ENCODE peak calls at places on chromosomes 13 and 19, in four cellular contexts. One of them, this sample, is unnamed.

GRCh38 chr19:17949956-17950309 is 17.0 kb upstream of the KCNN1 start:
- DNase-seq in HepG2: no peak
- DNase-seq in GM12878: no peak
- DNase-seq in H1: no peak
- DNase-seq in this sample: no peak

GRCh38 chr13:99419591-99420243 is 81.6 kb upstream of the TM9SF2 start:
- DNase-seq in HepG2: no peak
- DNase-seq in H1: no peak
- DNase-seq in GM12878: no peak
- DNase-seq in this sample: no peak

GRCh38 chr19:40191836-40192646 is 815 bp downstream of the MAP3K10 start:
- DNase-seq in HepG2: no peak
- DNase-seq in H1: no peak
- DNase-seq in GM12878: no peak
- DNase-seq in this sample: peak

GRCh38 chr13:95833126-95833525 is 156.2 kb downstream of the DNAJC3 start:
- DNase-seq in GM12878: no peak
- DNase-seq in HepG2: no peak
- DNase-seq in H1: no peak
- DNase-seq in this sample: no peak

GRCh38 chr13:72244788-72245187 is 377.8 kb upstream of the DACH1 start:
- DNase-seq in HepG2: no peak
- DNase-seq in GM12878: no peak
- DNase-seq in H1: no peak
- DNase-seq in this sample: no peak

GRCh38 chr13:32528358-32528757 is 10.2 kb downstream of the N4BP2L2 start:
- DNase-seq in GM12878: no peak
- DNase-seq in H1: no peak
- DNase-seq in HepG2: no peak
- DNase-seq in this sample: no peak

GRCh38 chr19:45400192-45400591 is 4.7 kb downstream of the PPP1R13L start:
- DNase-seq in HepG2: no peak
- DNase-seq in H1: no peak
- DNase-seq in GM12878: no peak
- DNase-seq in this sample: no peak

GRCh38 chr13:98910501-98910951 is 67.3 kb downstream of the DOCK9 start:
- DNase-seq in H1: no peak
- DNase-seq in GM12878: no peak
- DNase-seq in HepG2: peak
- DNase-seq in this sample: no peak

GRCh38 chr13:94994506-94994905 is 282.2 kb upstream of the SOX21 start:
- DNase-seq in H1: no peak
- DNase-seq in GM12878: no peak
- DNase-seq in HepG2: no peak
- DNase-seq in this sample: no peak

GRCh38 chr19:50320051-50320450 is 9.1 kb downstream of the KCNC3 start:
- DNase-seq in H1: no peak
- DNase-seq in HepG2: no peak
- DNase-seq in GM12878: no peak
- DNase-seq in this sample: no peak

GRCh38 chr13:65889368-65889767 is 1340.8 kb downstream of the PCDH9 start:
- DNase-seq in H1: no peak
- DNase-seq in GM12878: no peak
- DNase-seq in HepG2: no peak
- DNase-seq in this sample: no peak

GRCh38 chr13:20492641-20493040 is 33.0 kb downstream of the CRYL1 start:
- DNase-seq in GM12878: no peak
- DNase-seq in HepG2: peak
- DNase-seq in H1: no peak
- DNase-seq in this sample: no peak

GRCh38 chr13:24668955-24669354 is 11.3 kb upstream of the ATP12A start:
- DNase-seq in H1: no peak
- DNase-seq in HepG2: no peak
- DNase-seq in GM12878: no peak
- DNase-seq in this sample: no peak

GRCh38 chr19:480016-480855 is 16.1 kb upstream of the MADCAM1 start:
- DNase-seq in HepG2: peak
- DNase-seq in GM12878: no peak
- DNase-seq in H1: no peak
- DNase-seq in this sample: peak

DNA sequence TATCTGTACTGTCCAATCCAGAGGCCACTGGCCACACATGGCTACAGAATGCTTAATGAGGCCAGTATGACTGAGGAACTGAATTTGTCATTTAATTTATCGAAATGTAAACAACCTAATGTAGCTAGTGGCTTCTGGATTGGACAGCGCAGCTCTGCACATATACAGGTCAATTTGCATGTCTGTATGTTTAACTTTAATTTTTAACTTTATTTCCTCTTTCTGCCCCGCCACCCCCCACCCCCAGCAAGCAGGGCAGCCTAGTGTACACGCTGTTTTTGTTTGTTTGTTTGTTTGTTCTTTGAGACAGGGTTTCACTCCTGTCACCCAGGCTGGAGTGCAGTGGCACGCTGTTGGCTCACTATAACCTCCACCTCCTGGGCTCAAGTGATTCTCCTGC is 15.5 kb downstream of the ZSWIM9 start:
- DNase-seq in HepG2: no peak
- DNase-seq in GM12878: no peak
- DNase-seq in H1: no peak
- DNase-seq in this sample: no peak
- TF ChIP-seq TCF12 in HepG2: no peak
- TF ChIP-seq TCF12 in GM12878: no peak
- TF ChIP-seq TCF12 in H1: no peak
- TF ChIP-seq TCF12 in this sample: no peak

GRCh38 chr13:36160297-36160696 is 29.1 kb upstream of the DCLK1 start:
- DNase-seq in HepG2: no peak
- DNase-seq in H1: no peak
- DNase-seq in GM12878: no peak
- DNase-seq in this sample: no peak

GRCh38 chr13:36157475-36157874 is 26.3 kb upstream of the DCLK1 start:
- DNase-seq in HepG2: no peak
- DNase-seq in H1: no peak
- DNase-seq in GM12878: no peak
- DNase-seq in this sample: no peak

GRCh38 chr13:36154567-36155231 is 23.5 kb upstream of the DCLK1 start:
- DNase-seq in HepG2: no peak
- DNase-seq in H1: no peak
- DNase-seq in GM12878: no peak
- DNase-seq in this sample: peak

GRCh38 chr13:36163303-36163702 is 32.1 kb upstream of the DCLK1 start:
- DNase-seq in H1: no peak
- DNase-seq in HepG2: no peak
- DNase-seq in GM12878: no peak
- DNase-seq in this sample: no peak

DNA sequence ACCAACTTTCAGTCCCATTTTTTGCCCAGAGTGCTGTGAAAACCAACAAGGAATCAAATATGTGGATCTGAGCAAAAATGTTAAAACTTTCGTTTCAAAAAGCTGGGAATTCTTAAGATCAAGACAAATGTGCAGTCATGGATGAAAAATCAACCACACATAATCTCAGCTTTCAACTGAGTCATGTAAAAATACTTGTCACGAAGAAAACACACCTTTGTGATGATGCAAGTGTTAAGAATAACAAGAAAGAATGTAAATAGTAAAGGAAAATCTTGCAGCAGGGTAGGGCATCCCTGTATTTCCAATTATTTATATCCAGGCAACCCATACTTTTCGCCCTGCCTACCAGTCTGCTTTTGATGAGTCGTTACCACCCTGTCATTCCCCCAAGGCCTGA is 27.4 kb upstream of the DCLK1 start:
- DNase-seq in HepG2: no peak
- DNase-seq in H1: no peak
- DNase-seq in GM12878: no peak
- DNase-seq in this sample: no peak
- TF ChIP-seq TCF12 in HepG2: no peak
- TF ChIP-seq TCF12 in H1: no peak
- TF ChIP-seq TCF12 in GM12878: no peak
- TF ChIP-seq TCF12 in this sample: no peak

GRCh38 chr19:58326501-58326913 is 287 bp upstream of the ZSCAN22 start:
- DNase-seq in GM12878: no peak
- DNase-seq in H1: no peak
- DNase-seq in HepG2: no peak
- DNase-seq in this sample: no peak

GRCh38 chr19:58325623-58326022 is 1.2 kb upstream of the ZSCAN22 start:
- DNase-seq in HepG2: no peak
- DNase-seq in GM12878: no peak
- DNase-seq in H1: no peak
- DNase-seq in this sample: no peak

GRCh38 chr19:58330458-58330857 is 3.7 kb downstream of the ZSCAN22 start:
- DNase-seq in H1: no peak
- DNase-seq in HepG2: no peak
- DNase-seq in GM12878: no peak
- DNase-seq in this sample: no peak

GRCh38 chr19:58326914-58327726 is at the start of gene ZSCAN22:
- DNase-seq in HepG2: peak
- DNase-seq in H1: peak
- DNase-seq in GM12878: peak
- DNase-seq in this sample: peak

DNA sequence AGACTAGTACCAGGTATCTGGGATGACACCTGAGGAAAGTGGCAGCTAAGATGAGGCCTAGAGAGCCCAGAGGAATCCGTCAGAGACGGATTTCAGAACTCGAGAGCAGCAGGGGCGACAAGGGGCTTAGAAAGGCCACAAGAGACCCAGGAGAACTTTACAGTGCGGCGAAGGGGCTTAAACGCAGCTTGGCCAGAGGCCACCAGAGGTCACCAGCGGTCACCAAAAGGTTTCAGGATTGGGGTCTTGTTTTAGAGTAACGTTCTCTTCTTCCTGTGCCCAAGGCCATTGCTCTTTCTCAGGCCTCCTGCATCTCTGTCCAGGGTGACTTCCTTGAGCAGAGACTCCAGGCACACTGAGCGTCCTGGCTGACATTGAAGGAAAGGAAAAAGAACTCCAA is 2.2 kb downstream of the ZSCAN22 start:
- DNase-seq in H1: peak
- DNase-seq in HepG2: no peak
- DNase-seq in GM12878: no peak
- DNase-seq in this sample: peak
- TF ChIP-seq TCF12 in H1: no peak
- TF ChIP-seq TCF12 in HepG2: no peak
- TF ChIP-seq TCF12 in GM12878: no peak
- TF ChIP-seq TCF12 in this sample: no peak

GRCh38 chr19:21474671-21475181 is 30.7 kb upstream of the ZNF429 start:
- DNase-seq in GM12878: no peak
- DNase-seq in HepG2: no peak
- DNase-seq in H1: peak
- DNase-seq in this sample: peak

GRCh38 chr19:21463449-21464105 is 41.8 kb upstream of the ZNF429 start:
- DNase-seq in H1: peak
- DNase-seq in HepG2: no peak
- DNase-seq in GM12878: no peak
- DNase-seq in this sample: peak

GRCh38 chr19:21466627-21467026 is 38.8 kb upstream of the ZNF429 start:
- DNase-seq in H1: no peak
- DNase-seq in GM12878: no peak
- DNase-seq in HepG2: no peak
- DNase-seq in this sample: no peak

GRCh38 chr19:21472507-21472906 is 32.9 kb upstream of the ZNF429 start:
- DNase-seq in H1: no peak
- DNase-seq in GM12878: no peak
- DNase-seq in HepG2: no peak
- DNase-seq in this sample: no peak

GRCh38 chr19:21468791-21469190 is 36.6 kb upstream of the ZNF429 start:
- DNase-seq in GM12878: no peak
- DNase-seq in HepG2: no peak
- DNase-seq in H1: no peak
- DNase-seq in this sample: no peak
- TF ChIP-seq TCF12 in GM12878: no peak
- TF ChIP-seq TCF12 in HepG2: no peak
- TF ChIP-seq TCF12 in H1: no peak
- TF ChIP-seq TCF12 in this sample: no peak

DNA sequence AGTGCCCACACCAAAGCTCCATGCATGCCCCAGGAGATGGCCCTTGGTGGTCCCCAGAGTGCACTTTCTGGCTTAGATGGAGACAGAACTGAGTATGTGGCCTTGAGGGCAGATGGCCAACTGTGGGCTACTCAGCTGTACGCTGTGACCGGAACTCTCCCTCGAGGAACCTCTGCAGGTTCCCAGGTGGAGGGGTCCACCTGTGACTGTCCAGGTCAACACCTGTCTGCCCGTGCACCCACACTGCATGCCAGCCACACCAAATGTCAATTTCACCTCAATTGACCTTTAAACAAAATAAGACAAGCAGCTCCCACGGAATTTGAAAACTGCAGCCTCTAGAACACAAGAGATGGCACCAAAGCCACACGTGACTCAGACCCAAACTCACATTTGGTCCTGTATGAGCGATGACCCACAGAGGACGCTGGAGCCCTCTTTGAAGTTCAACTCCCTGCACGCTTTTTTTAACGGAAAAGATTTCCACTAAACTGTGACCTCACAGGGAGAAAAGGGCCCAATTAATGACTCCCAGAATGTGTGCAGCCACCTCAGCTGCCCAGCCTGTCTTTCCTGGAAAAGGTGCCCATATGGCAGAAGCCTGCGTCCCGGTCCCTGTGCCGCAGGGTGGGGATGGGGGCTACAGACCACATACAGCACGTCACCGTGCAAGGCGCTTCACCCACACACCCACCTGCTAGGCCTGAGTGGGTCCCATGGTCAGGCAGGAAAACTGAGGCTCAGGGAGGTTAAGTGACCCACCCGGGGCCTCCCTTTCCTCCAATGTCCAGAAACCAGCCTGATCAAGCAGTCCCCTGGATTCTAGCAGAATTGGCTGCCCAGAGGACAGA is 47.7 kb downstream of the KLF2 start:
- DNase-seq in GM12878: no peak
- DNase-seq in H1: no peak
- DNase-seq in HepG2: no peak
- DNase-seq in this sample: no peak
- TF ChIP-seq TCF12 in GM12878: peak
- TF ChIP-seq TCF12 in H1: no peak
- TF ChIP-seq TCF12 in HepG2: no peak
- TF ChIP-seq TCF12 in this sample: no peak